ENCODE peak calls at places on chromosomes 7 and 10, in ten cellular contexts. One of them, this sample, is unnamed.

GRCh38 chr7:2199956-2200583 is 32.7 kb downstream of the MAD1L1 start:
- DNase-seq in psoas muscle: no peak
- DNase-seq in vagina: no peak
- DNase-seq in epithelial cell of esophagus: no peak
- DNase-seq in uterus: no peak
- DNase-seq in upper lobe of right lung: peak
- DNase-seq in neural crest cell: no peak
- DNase-seq in fibroblast of lung: no peak
- DNase-seq in transverse colon: no peak
- DNase-seq in astrocyte of the spinal cord: no peak
- DNase-seq in this sample: no peak

GRCh38 chr7:16838891-16839290 is 34.1 kb upstream of the AGR2 start:
- DNase-seq in uterus: no peak
- DNase-seq in transverse colon: no peak
- DNase-seq in astrocyte of the spinal cord: no peak
- DNase-seq in vagina: no peak
- DNase-seq in psoas muscle: no peak
- DNase-seq in neural crest cell: no peak
- DNase-seq in upper lobe of right lung: no peak
- DNase-seq in fibroblast of lung: no peak
- DNase-seq in epithelial cell of esophagus: no peak
- DNase-seq in this sample: no peak

GRCh38 chr10:62467509-62467908 is 93.3 kb downstream of the ZNF365 start:
- DNase-seq in neural crest cell: no peak
- DNase-seq in upper lobe of right lung: no peak
- DNase-seq in psoas muscle: no peak
- DNase-seq in uterus: no peak
- DNase-seq in fibroblast of lung: no peak
- DNase-seq in vagina: no peak
- DNase-seq in transverse colon: no peak
- DNase-seq in epithelial cell of esophagus: peak
- DNase-seq in astrocyte of the spinal cord: no peak
- DNase-seq in this sample: no peak

GRCh38 chr10:114404171-114405010 is at the start of gene AFAP1L2:
- DNase-seq in transverse colon: peak
- DNase-seq in neural crest cell: peak
- DNase-seq in vagina: no peak
- DNase-seq in psoas muscle: peak
- DNase-seq in upper lobe of right lung: no peak
- DNase-seq in uterus: peak
- DNase-seq in astrocyte of the spinal cord: no peak
- DNase-seq in fibroblast of lung: no peak
- DNase-seq in epithelial cell of esophagus: peak
- DNase-seq in this sample: no peak

GRCh38 chr7:43294080-43294630 is 181.7 kb downstream of the HECW1 start:
- DNase-seq in astrocyte of the spinal cord: peak
- DNase-seq in upper lobe of right lung: no peak
- DNase-seq in uterus: peak
- DNase-seq in neural crest cell: no peak
- DNase-seq in transverse colon: no peak
- DNase-seq in epithelial cell of esophagus: peak
- DNase-seq in psoas muscle: peak
- DNase-seq in vagina: no peak
- DNase-seq in fibroblast of lung: peak
- DNase-seq in this sample: no peak

GRCh38 chr7:2373124-2373556 is 18.5 kb downstream of the EIF3B start:
- DNase-seq in vagina: no peak
- DNase-seq in astrocyte of the spinal cord: peak
- DNase-seq in uterus: no peak
- DNase-seq in epithelial cell of esophagus: no peak
- DNase-seq in upper lobe of right lung: no peak
- DNase-seq in psoas muscle: no peak
- DNase-seq in neural crest cell: no peak
- DNase-seq in transverse colon: no peak
- DNase-seq in fibroblast of lung: no peak
- DNase-seq in this sample: no peak

GRCh38 chr10:16644146-16644545 is 122.5 kb upstream of the C1QL3 start:
- DNase-seq in epithelial cell of esophagus: peak
- DNase-seq in neural crest cell: no peak
- DNase-seq in fibroblast of lung: peak
- DNase-seq in astrocyte of the spinal cord: peak
- DNase-seq in vagina: no peak
- DNase-seq in psoas muscle: no peak
- DNase-seq in upper lobe of right lung: no peak
- DNase-seq in uterus: no peak
- DNase-seq in transverse colon: no peak
- DNase-seq in this sample: no peak

GRCh38 chr10:64518456-64518855 is 997.3 kb downstream of the REEP3 start:
- DNase-seq in vagina: no peak
- DNase-seq in psoas muscle: no peak
- DNase-seq in epithelial cell of esophagus: no peak
- DNase-seq in transverse colon: no peak
- DNase-seq in astrocyte of the spinal cord: no peak
- DNase-seq in fibroblast of lung: no peak
- DNase-seq in upper lobe of right lung: no peak
- DNase-seq in neural crest cell: no peak
- DNase-seq in uterus: no peak
- DNase-seq in this sample: no peak

GRCh38 chr7:30925117-30925516 is 13.5 kb downstream of the AQP1 start:
- DNase-seq in transverse colon: no peak
- DNase-seq in vagina: peak
- DNase-seq in fibroblast of lung: no peak
- DNase-seq in neural crest cell: no peak
- DNase-seq in upper lobe of right lung: no peak
- DNase-seq in epithelial cell of esophagus: no peak
- DNase-seq in astrocyte of the spinal cord: no peak
- DNase-seq in uterus: no peak
- DNase-seq in psoas muscle: no peak
- DNase-seq in this sample: no peak

GRCh38 chr7:95002726-95003125 is 95.3 kb downstream of the PPP1R9A start:
- DNase-seq in vagina: no peak
- DNase-seq in psoas muscle: no peak
- DNase-seq in neural crest cell: no peak
- DNase-seq in fibroblast of lung: no peak
- DNase-seq in upper lobe of right lung: no peak
- DNase-seq in astrocyte of the spinal cord: peak
- DNase-seq in uterus: no peak
- DNase-seq in epithelial cell of esophagus: no peak
- DNase-seq in transverse colon: no peak
- DNase-seq in this sample: no peak

GRCh38 chr10:100438674-100439315 is 24.0 kb upstream of the WNT8B start:
- DNase-seq in vagina: no peak
- DNase-seq in astrocyte of the spinal cord: no peak
- DNase-seq in psoas muscle: no peak
- DNase-seq in fibroblast of lung: no peak
- DNase-seq in epithelial cell of esophagus: no peak
- DNase-seq in uterus: no peak
- DNase-seq in upper lobe of right lung: no peak
- DNase-seq in transverse colon: no peak
- DNase-seq in neural crest cell: no peak
- DNase-seq in this sample: no peak

GRCh38 chr7:43141091-43141490 is 28.6 kb downstream of the HECW1 start:
- DNase-seq in uterus: no peak
- DNase-seq in astrocyte of the spinal cord: peak
- DNase-seq in psoas muscle: no peak
- DNase-seq in epithelial cell of esophagus: no peak
- DNase-seq in transverse colon: no peak
- DNase-seq in neural crest cell: no peak
- DNase-seq in fibroblast of lung: no peak
- DNase-seq in vagina: no peak
- DNase-seq in upper lobe of right lung: no peak
- DNase-seq in this sample: no peak

GRCh38 chr7:112792431-112792830 is 2.2 kb upstream of the TMEM168 start:
- DNase-seq in transverse colon: no peak
- DNase-seq in fibroblast of lung: no peak
- DNase-seq in epithelial cell of esophagus: no peak
- DNase-seq in uterus: no peak
- DNase-seq in neural crest cell: no peak
- DNase-seq in psoas muscle: no peak
- DNase-seq in astrocyte of the spinal cord: no peak
- DNase-seq in upper lobe of right lung: no peak
- DNase-seq in vagina: no peak
- DNase-seq in this sample: no peak

GRCh38 chr7:74306737-74307469 is 17.7 kb downstream of the CLIP2 start:
- DNase-seq in epithelial cell of esophagus: peak
- DNase-seq in psoas muscle: peak
- DNase-seq in astrocyte of the spinal cord: peak
- DNase-seq in neural crest cell: peak
- DNase-seq in upper lobe of right lung: no peak
- DNase-seq in fibroblast of lung: peak
- DNase-seq in vagina: no peak
- DNase-seq in transverse colon: peak
- DNase-seq in uterus: peak
- DNase-seq in this sample: no peak

DNA sequence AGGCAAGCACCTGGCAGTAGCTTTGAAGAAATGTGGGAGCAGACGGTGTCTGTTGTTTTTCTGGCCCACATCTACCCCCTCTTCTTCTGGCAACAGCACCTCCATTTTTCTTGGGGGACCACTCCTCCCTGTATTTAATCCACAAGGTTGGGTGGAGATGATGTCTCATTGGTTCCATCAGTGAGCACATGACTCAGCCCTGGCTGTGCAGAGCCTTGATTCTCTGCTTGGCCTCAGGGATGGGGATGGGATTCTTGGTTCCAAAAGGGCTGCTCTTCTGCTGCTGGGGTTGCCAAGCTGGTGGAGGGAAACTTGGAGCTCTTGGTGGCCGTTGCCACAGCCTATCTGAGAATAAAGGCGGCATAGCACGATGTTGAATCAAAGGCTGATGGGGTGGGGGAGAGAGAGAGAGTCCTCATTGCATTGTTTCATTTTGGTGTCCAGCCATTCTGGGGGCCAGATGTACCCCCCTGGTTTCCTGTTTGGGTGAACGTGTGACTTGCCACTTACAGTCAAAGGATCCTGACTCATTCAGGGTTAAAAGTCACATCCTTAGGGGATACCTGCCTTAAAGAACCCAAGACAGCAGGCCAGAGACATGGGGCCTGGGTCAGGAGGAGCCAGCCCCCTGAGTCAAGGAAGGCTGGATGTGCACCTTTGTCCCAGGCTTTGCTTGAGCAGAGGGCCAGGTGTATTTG is 25.9 kb downstream of the GRK5 start:
- DNase-seq in astrocyte of the spinal cord: no peak
- DNase-seq in psoas muscle: no peak
- DNase-seq in epithelial cell of esophagus: no peak
- DNase-seq in transverse colon: no peak
- DNase-seq in neural crest cell: no peak
- DNase-seq in upper lobe of right lung: no peak
- DNase-seq in vagina: no peak
- DNase-seq in uterus: no peak
- DNase-seq in fibroblast of lung: no peak
- DNase-seq in this sample: no peak
- TF ChIP-seq CTCF in astrocyte of the spinal cord: no peak
- TF ChIP-seq CTCF in psoas muscle: no peak
- TF ChIP-seq CTCF in epithelial cell of esophagus: no peak
- TF ChIP-seq CTCF in transverse colon: no peak
- TF ChIP-seq CTCF in neural crest cell: no peak
- TF ChIP-seq CTCF in upper lobe of right lung: no peak
- TF ChIP-seq CTCF in vagina: no peak
- TF ChIP-seq CTCF in uterus: no peak
- TF ChIP-seq CTCF in fibroblast of lung: no peak
- TF ChIP-seq CTCF in this sample: no peak

DNA sequence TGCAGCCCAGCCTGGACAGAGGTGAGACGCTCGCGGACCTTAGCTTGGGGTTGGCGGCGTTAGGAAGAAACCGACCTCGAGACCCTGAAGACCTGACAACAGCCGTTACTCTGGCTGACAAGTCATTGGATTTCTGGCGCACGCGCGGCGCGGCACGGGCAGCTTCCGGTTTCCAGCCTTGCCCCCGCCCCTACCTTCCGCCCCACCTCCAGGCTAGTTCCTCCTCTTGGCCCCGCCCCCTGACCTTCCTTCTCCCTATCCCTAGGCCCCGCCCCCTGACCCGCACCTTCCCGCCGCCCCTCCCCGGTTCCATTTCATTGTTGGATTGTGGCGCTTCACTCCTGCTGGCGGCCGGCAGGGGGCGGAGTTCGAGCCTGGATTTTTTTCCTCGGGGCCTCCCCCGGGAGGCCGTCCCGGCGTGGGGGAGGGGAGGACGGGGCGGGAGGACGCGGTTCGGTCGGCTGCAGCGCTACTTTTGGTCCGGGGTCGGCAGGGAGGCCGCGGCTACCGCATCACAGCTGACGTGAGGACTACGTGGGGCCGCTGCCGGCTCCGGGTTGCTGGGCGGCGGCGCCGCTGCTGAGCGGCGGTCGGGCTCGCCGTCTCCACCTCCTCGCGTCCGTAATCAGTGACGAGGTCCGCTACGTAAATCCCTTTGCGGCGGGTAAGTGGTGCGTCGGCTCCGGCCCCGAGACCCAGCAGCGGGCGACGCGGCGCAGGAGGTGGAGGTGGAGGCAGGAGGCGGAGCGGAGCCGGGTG is at the start of gene CREM:
- DNase-seq in transverse colon: peak
- DNase-seq in epithelial cell of esophagus: peak
- DNase-seq in uterus: peak
- DNase-seq in psoas muscle: peak
- DNase-seq in upper lobe of right lung: peak
- DNase-seq in neural crest cell: peak
- DNase-seq in astrocyte of the spinal cord: peak
- DNase-seq in fibroblast of lung: peak
- DNase-seq in vagina: peak
- DNase-seq in this sample: peak
- TF ChIP-seq CTCF in transverse colon: peak
- TF ChIP-seq CTCF in epithelial cell of esophagus: peak
- TF ChIP-seq CTCF in uterus: peak
- TF ChIP-seq CTCF in psoas muscle: peak
- TF ChIP-seq CTCF in upper lobe of right lung: peak
- TF ChIP-seq CTCF in neural crest cell: peak
- TF ChIP-seq CTCF in astrocyte of the spinal cord: peak
- TF ChIP-seq CTCF in fibroblast of lung: peak
- TF ChIP-seq CTCF in vagina: no peak
- TF ChIP-seq CTCF in this sample: peak

DNA sequence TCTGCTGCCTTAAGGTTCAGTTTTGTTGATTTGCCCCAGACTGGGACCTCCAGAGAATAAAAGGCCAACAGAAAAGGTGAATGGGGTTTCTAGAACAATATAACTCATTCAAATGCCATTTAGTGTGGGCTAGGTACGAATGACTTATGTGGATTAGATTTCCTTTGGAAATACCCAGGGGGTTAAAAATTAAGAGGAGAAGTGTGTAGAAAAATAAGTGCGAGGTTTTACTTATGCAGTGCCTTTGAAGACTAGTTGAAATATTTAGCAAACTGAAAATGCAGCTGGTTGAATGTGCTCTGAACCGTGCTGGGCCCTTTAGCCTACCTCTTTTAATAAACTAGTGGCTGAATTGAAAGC is 180.5 kb downstream of the LRMDA start:
- DNase-seq in upper lobe of right lung: no peak
- DNase-seq in psoas muscle: no peak
- DNase-seq in epithelial cell of esophagus: no peak
- DNase-seq in neural crest cell: no peak
- DNase-seq in vagina: no peak
- DNase-seq in fibroblast of lung: no peak
- DNase-seq in transverse colon: no peak
- DNase-seq in uterus: no peak
- DNase-seq in astrocyte of the spinal cord: no peak
- DNase-seq in this sample: no peak
- TF ChIP-seq CTCF in upper lobe of right lung: no peak
- TF ChIP-seq CTCF in psoas muscle: no peak
- TF ChIP-seq CTCF in epithelial cell of esophagus: no peak
- TF ChIP-seq CTCF in neural crest cell: no peak
- TF ChIP-seq CTCF in vagina: no peak
- TF ChIP-seq CTCF in fibroblast of lung: no peak
- TF ChIP-seq CTCF in transverse colon: no peak
- TF ChIP-seq CTCF in uterus: no peak
- TF ChIP-seq CTCF in astrocyte of the spinal cord: no peak
- TF ChIP-seq CTCF in this sample: no peak

GRCh38 chr10:53422223-53422888 is 649.8 kb upstream of the MBL2 start:
- DNase-seq in astrocyte of the spinal cord: no peak
- DNase-seq in upper lobe of right lung: no peak
- DNase-seq in neural crest cell: no peak
- DNase-seq in transverse colon: no peak
- DNase-seq in psoas muscle: no peak
- DNase-seq in vagina: no peak
- DNase-seq in uterus: no peak
- DNase-seq in fibroblast of lung: no peak
- DNase-seq in epithelial cell of esophagus: no peak
- DNase-seq in this sample: no peak
- TF ChIP-seq CTCF in astrocyte of the spinal cord: no peak
- TF ChIP-seq CTCF in upper lobe of right lung: no peak
- TF ChIP-seq CTCF in neural crest cell: no peak
- TF ChIP-seq CTCF in transverse colon: no peak
- TF ChIP-seq CTCF in psoas muscle: no peak
- TF ChIP-seq CTCF in vagina: no peak
- TF ChIP-seq CTCF in uterus: no peak
- TF ChIP-seq CTCF in fibroblast of lung: no peak
- TF ChIP-seq CTCF in epithelial cell of esophagus: no peak
- TF ChIP-seq CTCF in this sample: no peak